ENCODE peak calls at places on chromosomes 7 and 10, in five cellular contexts. Y is stomach, R is K562, H is sigmoid colon, M is uterus. S is an unnamed sample.

GRCh38 chr10:131131726-131132561 is 179.6 kb downstream of the TCERG1L start:
- DNase-seq in Y (no peak), R (no peak), H (no peak), M (peak; percentile 27), S (no peak)

GRCh38 chr7:47970750-47971149 is 8.7 kb downstream of the HUS1 start:
- DNase-seq in Y (no peak), R (no peak), H (no peak), M (no peak), S (no peak)

GRCh38 chr10:68550747-68551411 is 9.3 kb upstream of the TET1 start:
- DNase-seq in Y (peak; percentile 59), R (peak; percentile 75), H (no peak), M (peak; percentile 26), S (no peak)

GRCh38 chr10:28468707-28469483 is 64.0 kb upstream of the WAC start:
- DNase-seq in Y (no peak), R (no peak), H (no peak), M (no peak), S (no peak)

GRCh38 chr7:92953657-92954056 is 117.3 kb upstream of the CDK6 start:
- DNase-seq in Y (no peak), R (no peak), H (no peak), M (no peak), S (no peak)

GRCh38 chr10:131781791-131782190 is 119.0 kb upstream of the PPP2R2D start:
- DNase-seq in Y (peak; percentile 4), R (no peak), H (peak; percentile 20), M (no peak), S (no peak)

GRCh38 chr10:118045842-118046490 is 775 bp downstream of the RAB11FIP2 start:
- DNase-seq in Y (peak; percentile 33), R (no peak), H (peak; percentile 77), M (peak; percentile 65), S (peak; percentile 55)

GRCh38 chr7:47337021-47337492 is 244.9 kb downstream of the TNS3 start:
- DNase-seq in Y (no peak), R (no peak), H (no peak), M (no peak), S (no peak)

GRCh38 chr10:124495725-124496124 is 34.1 kb downstream of the LHPP start:
- DNase-seq in Y (no peak), R (no peak), H (peak; percentile 25), M (no peak), S (no peak)

GRCh38 chr7:121605297-121605640 is 209.2 kb upstream of the FAM3C start:
- DNase-seq in Y (no peak), R (no peak), H (no peak), M (no peak), S (no peak)

GRCh38 chr7:23467281-23467680 is 3.0 kb downstream of the IGF2BP3 start:
- DNase-seq in Y (no peak), R (peak; percentile 12), H (no peak), M (no peak), S (no peak)

GRCh38 chr10:15461353-15462108 is 90.4 kb upstream of the FAM171A1 start:
- DNase-seq in Y (no peak), R (peak; percentile 60), H (no peak), M (peak; percentile 33), S (no peak)

GRCh38 chr10:86644412-86645110 is 9.8 kb upstream of the OPN4 start:
- DNase-seq in Y (no peak), R (no peak), H (no peak), M (no peak), S (no peak)

GRCh38 chr10:59047180-59047579 is 129.3 kb upstream of the PHYHIPL start:
- DNase-seq in Y (peak; percentile 30), R (no peak), H (no peak), M (no peak), S (no peak)

GRCh38 chr10:71525721-71526120 is 129.0 kb downstream of the CDH23 start:
- DNase-seq in Y (no peak), R (no peak), H (no peak), M (no peak), S (no peak)

GRCh38 chr10:123413353-123413752 is 252.8 kb upstream of the GPR26 start:
- DNase-seq in Y (no peak), R (no peak), H (no peak), M (no peak), S (no peak)

GRCh38 chr7:66379761-66380160 is 174.6 kb downstream of the TPST1 start:
- DNase-seq in Y (no peak), R (no peak), H (no peak), M (no peak), S (no peak)

GRCh38 chr7:500521-501420 is 18.9 kb downstream of the PDGFA start:
- DNase-seq in Y (no peak), R (no peak), H (peak; percentile 61), M (no peak), S (no peak)

GRCh38 chr7:3009086-3009485 is 34.6 kb downstream of the CARD11 start:
- DNase-seq in Y (no peak), R (no peak), H (no peak), M (no peak), S (no peak)

GRCh38 chr7:90726623-90727022 is 130.5 kb downstream of the CDK14 start:
- DNase-seq in Y (peak; percentile 73), R (no peak), H (no peak), M (no peak), S (no peak)

GRCh38 chr10:60573342-60573741 is 183.7 kb upstream of the ANK3 start:
- DNase-seq in Y (no peak), R (no peak), H (no peak), M (no peak), S (no peak)

GRCh38 chr7:102845351-102845750 is 67.4 kb upstream of the LRRC17 start:
- DNase-seq in Y (no peak), R (no peak), H (no peak), M (no peak), S (no peak)

GRCh38 chr7:157840913-157841756 is 504.3 kb downstream of the DNAJB6 start:
- DNase-seq in Y (no peak), R (no peak), H (no peak), M (no peak), S (no peak)

GRCh38 chr7:156036153-156036552 is 223.9 kb upstream of the SHH start:
- DNase-seq in Y (no peak), R (no peak), H (no peak), M (no peak), S (no peak)

GRCh38 chr10:93313798-93314197 is 168.3 kb downstream of the MYOF start:
- DNase-seq in Y (no peak), R (no peak), H (no peak), M (no peak), S (no peak)

GRCh38 chr10:132926777-132927650 is 15.4 kb downstream of the CFAP46 start:
- DNase-seq in Y (no peak), R (no peak), H (no peak), M (no peak), S (peak; percentile 49)

GRCh38 chr10:35343739-35344138 is 7.4 kb downstream of the CCNY start:
- DNase-seq in Y (no peak), R (no peak), H (no peak), M (no peak), S (no peak)

GRCh38 chr10:95306851-95307250 is 16.0 kb upstream of the PDLIM1 start:
- DNase-seq in Y (no peak), R (no peak), H (no peak), M (no peak), S (no peak)

GRCh38 chr10:58952747-58953466 is 223.5 kb upstream of the PHYHIPL start:
- DNase-seq in Y (peak; percentile 46), R (peak; percentile 46), H (no peak), M (peak; percentile 35), S (no peak)

GRCh38 chr10:116608683-116609594 is 11.8 kb upstream of the PNLIPRP2 start:
- DNase-seq in Y (no peak), R (no peak), H (no peak), M (no peak), S (no peak)

GRCh38 chr10:108090476-108091215 is 926.1 kb upstream of the SORCS1 start:
- DNase-seq in Y (no peak), R (no peak), H (no peak), M (no peak), S (no peak)

GRCh38 chr10:25174461-25175230 is at the start of gene GPR158:
- DNase-seq in Y (peak; percentile 91), R (peak; percentile 90), H (peak; percentile 92), M (peak; percentile 55), S (peak; percentile 75)

GRCh38 chr10:122768033-122768745 is 68.5 kb upstream of the C10orf120 start:
- DNase-seq in Y (no peak), R (no peak), H (no peak), M (no peak), S (no peak)

GRCh38 chr10:114337510-114338462 is 66.5 kb downstream of the AFAP1L2 start:
- DNase-seq in Y (no peak), R (no peak), H (peak; percentile 56), M (no peak), S (no peak)

GRCh38 chr7:108351715-108352114 is 104.5 kb downstream of the NRCAM start:
- DNase-seq in Y (no peak), R (no peak), H (no peak), M (no peak), S (no peak)

GRCh38 chr7:129611246-129612111 is at the start of gene NRF1:
- DNase-seq in Y (peak; percentile 90), R (peak; percentile 94), H (peak; percentile 92), M (peak; percentile 87), S (peak; percentile 92)
- TF ChIP-seq POLR2A in Y (no peak), R (peak; percentile 93), H (no peak), M (peak; percentile 29), S (peak; percentile 92)

GRCh38 chr7:134403062-134403461 is 55.8 kb downstream of the AKR1B1 start:
- DNase-seq in Y (no peak), R (no peak), H (no peak), M (no peak), S (no peak)
- TF ChIP-seq CTCF in Y (no peak), R (no peak), H (no peak), M (no peak), S (no peak)

DNA sequence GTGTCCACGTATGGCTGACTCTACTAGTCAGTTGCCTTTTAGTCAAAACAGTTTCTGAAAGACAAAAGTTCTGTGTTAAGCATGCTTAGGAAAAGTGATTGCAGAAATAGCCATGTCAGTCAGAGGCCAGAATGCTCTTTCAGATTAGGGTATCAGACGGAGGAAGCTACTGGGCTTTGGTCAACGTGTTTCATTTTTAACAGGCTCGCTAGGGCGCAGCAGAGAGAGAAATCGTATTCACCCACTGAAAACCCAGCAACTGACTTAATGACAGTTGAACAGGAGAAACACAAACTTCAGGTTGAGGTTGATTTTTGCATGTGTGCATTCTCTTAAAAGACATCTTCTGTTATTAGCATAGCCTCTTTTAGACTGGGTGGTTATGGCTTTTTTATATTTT is 322.6 kb upstream of the KIAA1217 start:
- DNase-seq in Y (no peak), R (no peak), H (no peak), M (no peak), S (no peak)
- H3K4me3 ChIP-seq in Y (no peak overlapping the region), R (no peak overlapping the region), H (no peak overlapping the region), M (no peak overlapping the region), S (no peak overlapping the region)

DNA sequence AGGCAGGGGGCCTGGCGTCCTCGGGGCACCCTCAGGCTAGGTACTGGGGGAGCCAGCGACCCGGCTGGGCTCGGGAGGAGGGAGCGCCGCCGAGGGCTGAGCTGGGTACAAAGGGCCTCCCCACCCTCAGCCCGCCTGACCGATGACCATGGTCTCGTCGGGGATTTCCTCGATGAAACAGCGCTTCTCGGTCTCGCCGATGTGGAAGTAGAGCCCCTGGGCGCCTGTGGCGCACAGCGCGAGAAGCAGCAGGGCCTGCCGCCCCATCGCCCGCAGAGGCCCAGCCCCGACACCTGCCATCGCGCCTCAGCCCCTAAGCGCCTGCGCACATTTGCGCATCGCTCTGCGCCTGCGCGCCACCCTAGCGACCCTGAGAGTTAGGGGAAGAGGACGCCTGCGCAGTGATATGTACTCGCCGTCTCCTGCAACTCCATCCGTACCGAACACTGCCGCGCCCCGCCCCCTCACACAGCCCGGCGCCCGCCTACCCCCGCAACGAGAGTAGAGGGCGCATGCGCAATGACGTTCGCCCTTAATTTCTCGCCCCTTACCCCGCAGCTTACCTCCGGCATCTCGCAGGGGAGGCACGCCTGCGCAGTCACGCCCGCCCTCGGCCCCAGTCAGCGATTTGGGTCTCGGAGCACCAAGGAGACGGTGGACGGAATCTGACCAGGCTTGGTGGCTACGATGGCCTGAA is at the start of gene TMED4:
- DNase-seq in Y (peak; percentile 100), R (peak; percentile 99), H (peak; percentile 100), M (peak; percentile 100), S (peak; percentile 100)
- TF ChIP-seq POLR2A in Y (peak; percentile 71), R (peak; percentile 90), H (peak; percentile 76), M (peak; percentile 84), S (peak; percentile 86)

S was measured in right lobe of liver.